ENCODE peak calls at places on chromosomes 6 and 20, in ten cellular contexts. K, Z, U, A, Q, D, L, O, W and P are unnamed samples.

GRCh38 chr20:63309261-63310071 is 16.5 kb downstream of the COL20A1 start:
- DNase-seq in K (peak), Z (no peak), U (no peak), A (no peak), Q (no peak), D (no peak), L (no peak), O (no peak), W (peak), P (no peak)

GRCh38 chr6:35161776-35162607 is 20.9 kb upstream of the TCP11 start:
- DNase-seq in K (no peak), Z (no peak), U (no peak), A (no peak), Q (no peak), D (no peak), L (no peak), O (no peak), W (no peak), P (no peak)

GRCh38 chr20:46430921-46431712 is 24.7 kb upstream of the ELMO2 start:
- DNase-seq in K (no peak), Z (no peak), U (no peak), A (no peak), Q (no peak), D (no peak), L (no peak), O (no peak), W (no peak), P (no peak)

GRCh38 chr20:4165984-4166725 is 150.8 kb upstream of the RNF24 start:
- DNase-seq in K (no peak), Z (no peak), U (no peak), A (no peak), Q (no peak), D (no peak), L (no peak), O (no peak), W (no peak), P (no peak)

GRCh38 chr6:138087549-138087948 is 19.7 kb downstream of the PERP start:
- DNase-seq in K (no peak), Z (no peak), U (no peak), A (no peak), Q (no peak), D (no peak), L (no peak), O (no peak), W (no peak), P (no peak)

GRCh38 chr6:36678488-36679042 is at the start of gene CDKN1A:
- DNase-seq in K (peak), Z (peak), U (peak), A (peak), Q (peak), D (no peak), L (peak), O (peak), W (peak), P (peak)

GRCh38 chr6:35729349-35729678 is 7.5 kb upstream of the ARMC12 start:
- DNase-seq in K (no peak), Z (no peak), U (no peak), A (no peak), Q (no peak), D (no peak), L (no peak), O (no peak), W (no peak), P (no peak)

GRCh38 chr6:100432136-100432535 is 32.6 kb downstream of the SIM1 start:
- DNase-seq in K (no peak), Z (no peak), U (no peak), A (no peak), Q (no peak), D (no peak), L (no peak), O (no peak), W (no peak), P (no peak)

GRCh38 chr6:10521104-10521808 is at the start of gene GCNT2:
- DNase-seq in K (no peak), Z (no peak), U (no peak), A (no peak), Q (no peak), D (no peak), L (no peak), O (peak), W (no peak), P (no peak)

GRCh38 chr6:52305948-52306767 is 21.6 kb upstream of the MCM3 start:
- DNase-seq in K (no peak), Z (no peak), U (peak), A (no peak), Q (no peak), D (no peak), L (no peak), O (no peak), W (no peak), P (no peak)

GRCh38 chr6:100116409-100117194 is 122.6 kb upstream of the MCHR2 start:
- DNase-seq in K (peak), Z (peak), U (peak), A (no peak), Q (no peak), D (peak), L (peak), O (no peak), W (peak), P (no peak)

GRCh38 chr6:124958759-124959354 is 3.4 kb upstream of the RNF217 start:
- DNase-seq in K (no peak), Z (no peak), U (no peak), A (no peak), Q (no peak), D (no peak), L (no peak), O (no peak), W (no peak), P (no peak)

GRCh38 chr6:54877713-54878317 is 31.2 kb downstream of the FAM83B start:
- DNase-seq in K (no peak), Z (no peak), U (no peak), A (no peak), Q (no peak), D (no peak), L (no peak), O (no peak), W (no peak), P (no peak)

GRCh38 chr20:13213335-13213734 is 7.7 kb upstream of the ISM1 start:
- DNase-seq in K (no peak), Z (no peak), U (no peak), A (no peak), Q (no peak), D (no peak), L (no peak), O (no peak), W (no peak), P (no peak)

GRCh38 chr6:4163408-4163807 is 28.0 kb upstream of the ECI2 start:
- DNase-seq in K (no peak), Z (no peak), U (no peak), A (no peak), Q (no peak), D (no peak), L (no peak), O (peak), W (no peak), P (no peak)

GRCh38 chr6:33824461-33825154 is 20.8 kb upstream of the MLN start:
- DNase-seq in K (no peak), Z (no peak), U (no peak), A (no peak), Q (no peak), D (no peak), L (no peak), O (peak), W (no peak), P (no peak)

GRCh38 chr20:56204206-56204605 is 44.3 kb upstream of the MC3R start:
- DNase-seq in K (no peak), Z (no peak), U (no peak), A (no peak), Q (no peak), D (no peak), L (no peak), O (no peak), W (no peak), P (no peak)

GRCh38 chr6:20197251-20197650 is 15.0 kb downstream of the MBOAT1 start:
- DNase-seq in K (no peak), Z (no peak), U (no peak), A (no peak), Q (no peak), D (no peak), L (no peak), O (no peak), W (no peak), P (no peak)

GRCh38 chr20:62812907-62813200 is 4.0 kb upstream of the COL9A3 start:
- DNase-seq in K (no peak), Z (no peak), U (no peak), A (no peak), Q (no peak), D (no peak), L (no peak), O (no peak), W (no peak), P (no peak)

GRCh38 chr6:55980627-55981211 is 105.3 kb upstream of the BMP5 start:
- DNase-seq in K (peak), Z (no peak), U (peak), A (no peak), Q (no peak), D (peak), L (peak), O (no peak), W (peak), P (no peak)